ENCODE peak calls at places on chromosomes 3 and 15, in four cellular contexts. One of them, this sample, is unnamed.

GRCh38 chr3:150960708-150961684 is 11.5 kb downstream of the CLRN1 start:
- DNase-seq in H1: no peak
- DNase-seq in HepG2: no peak
- DNase-seq in K562: no peak
- DNase-seq in this sample: no peak

GRCh38 chr15:79089890-79090486 is 592 bp downstream of the RASGRF1 start:
- DNase-seq in K562: no peak
- DNase-seq in HepG2: no peak
- DNase-seq in H1: peak; percentile 69
- DNase-seq in this sample: no peak

GRCh38 chr3:51945031-51945840 is 3.1 kb downstream of the PARP3 start:
- DNase-seq in H1: no peak
- DNase-seq in K562: no peak
- DNase-seq in HepG2: no peak
- DNase-seq in this sample: no peak

GRCh38 chr3:149717391-149718056 is 34.8 kb downstream of the COMMD2 start:
- DNase-seq in HepG2: peak; percentile 51
- DNase-seq in H1: peak; percentile 57
- DNase-seq in K562: peak; percentile 30
- DNase-seq in this sample: peak; percentile 87

GRCh38 chr15:86384191-86384590 is 304.5 kb downstream of the AGBL1 start:
- DNase-seq in H1: no peak
- DNase-seq in K562: no peak
- DNase-seq in HepG2: no peak
- DNase-seq in this sample: no peak

GRCh38 chr15:94677202-94677790 is 445.9 kb downstream of the MCTP2 start:
- DNase-seq in HepG2: no peak
- DNase-seq in K562: no peak
- DNase-seq in H1: no peak
- DNase-seq in this sample: no peak

GRCh38 chr15:51677453-51677852 is 3.9 kb upstream of the SCG3 start:
- DNase-seq in H1: no peak
- DNase-seq in HepG2: no peak
- DNase-seq in K562: no peak
- DNase-seq in this sample: no peak

GRCh38 chr15:40291088-40291574 is 8.3 kb upstream of the ANKRD63 start:
- DNase-seq in HepG2: no peak
- DNase-seq in K562: peak; percentile 61
- DNase-seq in H1: peak; percentile 80
- DNase-seq in this sample: peak; percentile 36

GRCh38 chr15:28991236-28992171 is 105.7 kb downstream of the APBA2 start:
- DNase-seq in HepG2: no peak
- DNase-seq in H1: no peak
- DNase-seq in K562: no peak
- DNase-seq in this sample: no peak

GRCh38 chr3:33758874-33759273 is 39.6 kb upstream of the PDCD6IP start:
- DNase-seq in K562: no peak
- DNase-seq in HepG2: no peak
- DNase-seq in H1: no peak
- DNase-seq in this sample: no peak

GRCh38 chr3:34364345-34364744 is 565.9 kb downstream of the PDCD6IP start:
- DNase-seq in K562: no peak
- DNase-seq in H1: no peak
- DNase-seq in HepG2: no peak
- DNase-seq in this sample: peak; percentile 3

GRCh38 chr15:54504695-54505094 is 526.5 kb downstream of the UNC13C start:
- DNase-seq in K562: no peak
- DNase-seq in HepG2: no peak
- DNase-seq in H1: no peak
- DNase-seq in this sample: no peak

GRCh38 chr3:9135526-9135925 is 113.9 kb downstream of the SRGAP3 start:
- DNase-seq in HepG2: no peak
- DNase-seq in K562: no peak
- DNase-seq in H1: peak; percentile 50
- DNase-seq in this sample: no peak

GRCh38 chr15:71375934-71376333 is 260.7 kb downstream of the THSD4 start:
- DNase-seq in H1: no peak
- DNase-seq in K562: no peak
- DNase-seq in HepG2: no peak
- DNase-seq in this sample: no peak

GRCh38 chr15:99058421-99058870 is 46.4 kb upstream of the SYNM start:
- DNase-seq in K562: no peak
- DNase-seq in H1: peak; percentile 53
- DNase-seq in HepG2: no peak
- DNase-seq in this sample: no peak

GRCh38 chr3:188446791-188447190 is 292.8 kb downstream of the LPP start:
- DNase-seq in H1: no peak
- DNase-seq in K562: no peak
- DNase-seq in HepG2: no peak
- DNase-seq in this sample: no peak

GRCh38 chr3:23712656-23713559 is 92.8 kb upstream of the UBE2E1 start:
- DNase-seq in HepG2: no peak
- DNase-seq in K562: no peak
- DNase-seq in H1: peak; percentile 68
- DNase-seq in this sample: peak; percentile 85

GRCh38 chr3:63855333-63855940 is 8.2 kb downstream of the THOC7 start:
- DNase-seq in HepG2: no peak
- DNase-seq in K562: no peak
- DNase-seq in H1: no peak
- DNase-seq in this sample: no peak

GRCh38 chr3:130758624-130759023 is 12.0 kb upstream of the PIK3R4 start:
- DNase-seq in HepG2: no peak
- DNase-seq in H1: no peak
- DNase-seq in K562: no peak
- DNase-seq in this sample: no peak

GRCh38 chr3:40869939-40870338 is 329.4 kb upstream of the CTNNB1 start:
- DNase-seq in K562: no peak
- DNase-seq in HepG2: no peak
- DNase-seq in H1: peak; percentile 51
- DNase-seq in this sample: no peak

GRCh38 chr3:135966349-135966695 is 794 bp downstream of the PPP2R3A start:
- DNase-seq in HepG2: no peak
- DNase-seq in H1: no peak
- DNase-seq in K562: no peak
- DNase-seq in this sample: no peak

GRCh38 chr3:50124363-50125226 is 30.5 kb upstream of the SEMA3F start:
- DNase-seq in H1: peak; percentile 68
- DNase-seq in K562: no peak
- DNase-seq in HepG2: no peak
- DNase-seq in this sample: no peak

GRCh38 chr15:78878356-78878755 is 5.7 kb downstream of the MORF4L1 start:
- DNase-seq in K562: no peak
- DNase-seq in H1: no peak
- DNase-seq in HepG2: no peak
- DNase-seq in this sample: no peak

GRCh38 chr15:52663895-52664294 is 15.3 kb downstream of the ATOSA start:
- DNase-seq in K562: no peak
- DNase-seq in HepG2: no peak
- DNase-seq in H1: no peak
- DNase-seq in this sample: no peak

GRCh38 chr15:94701281-94701985 is 470.1 kb downstream of the MCTP2 start:
- DNase-seq in H1: no peak
- DNase-seq in HepG2: no peak
- DNase-seq in K562: no peak
- DNase-seq in this sample: peak; percentile 82

DNA sequence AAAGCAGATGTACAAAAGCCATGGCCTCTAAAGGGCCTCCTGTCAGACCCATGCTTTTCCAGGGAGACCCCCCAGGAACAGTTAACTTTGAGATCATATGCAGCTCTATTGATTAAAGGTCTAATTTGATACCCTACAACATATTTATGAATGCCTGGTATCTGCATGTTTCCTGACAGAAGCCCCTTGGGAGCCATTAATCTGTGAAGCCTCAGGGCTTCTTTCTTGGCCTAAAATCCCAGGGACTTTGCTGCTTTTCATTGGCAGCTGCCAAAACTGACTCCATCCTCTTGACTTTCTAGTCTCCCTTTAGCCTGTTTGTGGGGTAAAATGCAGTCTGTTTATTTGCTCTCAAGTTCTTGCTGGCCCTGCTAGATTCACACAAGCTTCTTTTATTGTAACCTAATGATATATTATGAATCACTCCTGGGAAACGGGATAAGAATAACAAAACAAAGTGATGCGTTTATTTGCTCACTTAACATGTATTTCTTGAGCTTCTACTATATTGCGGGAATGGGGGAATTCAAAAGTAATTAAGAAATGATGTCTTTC is 257.0 kb downstream of the LSAMP start:
- DNase-seq in HepG2: no peak
- DNase-seq in K562: no peak
- DNase-seq in H1: no peak
- DNase-seq in this sample: no peak
- TF ChIP-seq JUN in HepG2: no peak
- TF ChIP-seq JUN in K562: no peak
- TF ChIP-seq JUN in H1: no peak
- TF ChIP-seq JUN in this sample: no peak

GRCh38 chr3:37458162-37458895 is 283.9 kb upstream of the LRRFIP2 start:
- DNase-seq in H1: no peak
- DNase-seq in K562: no peak
- DNase-seq in HepG2: no peak
- DNase-seq in this sample: no peak

GRCh38 chr3:37453393-37454391 is 279.3 kb upstream of the LRRFIP2 start:
- DNase-seq in K562: no peak
- DNase-seq in H1: peak; percentile 58
- DNase-seq in HepG2: peak; percentile 10
- DNase-seq in this sample: no peak

GRCh38 chr3:37456791-37457190 is 282.4 kb upstream of the LRRFIP2 start:
- DNase-seq in H1: no peak
- DNase-seq in HepG2: no peak
- DNase-seq in K562: no peak
- DNase-seq in this sample: no peak

GRCh38 chr3:37457392-37458065 is 283.1 kb upstream of the LRRFIP2 start:
- DNase-seq in H1: no peak
- DNase-seq in K562: no peak
- DNase-seq in HepG2: no peak
- DNase-seq in this sample: peak; percentile 6

GRCh38 chr3:37456270-37456708 is 281.9 kb upstream of the LRRFIP2 start:
- DNase-seq in H1: no peak
- DNase-seq in HepG2: no peak
- DNase-seq in K562: no peak
- DNase-seq in this sample: no peak
- TF ChIP-seq CTCF in H1: no peak
- TF ChIP-seq CTCF in HepG2: no peak
- TF ChIP-seq CTCF in K562: no peak
- TF ChIP-seq CTCF in this sample: no peak

GRCh38 chr15:25862087-25862468 is 1.0 kb downstream of the ATP10A start:
- DNase-seq in H1: no peak
- DNase-seq in K562: no peak
- DNase-seq in HepG2: no peak
- DNase-seq in this sample: no peak

GRCh38 chr15:25862469-25863066 is 559 bp downstream of the ATP10A start:
- DNase-seq in K562: no peak
- DNase-seq in HepG2: no peak
- DNase-seq in H1: peak; percentile 68
- DNase-seq in this sample: no peak

GRCh38 chr15:25864966-25865365 is 1.8 kb upstream of the ATP10A start:
- DNase-seq in H1: no peak
- DNase-seq in K562: no peak
- DNase-seq in HepG2: no peak
- DNase-seq in this sample: no peak

GRCh38 chr15:25863968-25864580 is 947 bp upstream of the ATP10A start:
- DNase-seq in K562: no peak
- DNase-seq in H1: no peak
- DNase-seq in HepG2: no peak
- DNase-seq in this sample: no peak

DNA sequence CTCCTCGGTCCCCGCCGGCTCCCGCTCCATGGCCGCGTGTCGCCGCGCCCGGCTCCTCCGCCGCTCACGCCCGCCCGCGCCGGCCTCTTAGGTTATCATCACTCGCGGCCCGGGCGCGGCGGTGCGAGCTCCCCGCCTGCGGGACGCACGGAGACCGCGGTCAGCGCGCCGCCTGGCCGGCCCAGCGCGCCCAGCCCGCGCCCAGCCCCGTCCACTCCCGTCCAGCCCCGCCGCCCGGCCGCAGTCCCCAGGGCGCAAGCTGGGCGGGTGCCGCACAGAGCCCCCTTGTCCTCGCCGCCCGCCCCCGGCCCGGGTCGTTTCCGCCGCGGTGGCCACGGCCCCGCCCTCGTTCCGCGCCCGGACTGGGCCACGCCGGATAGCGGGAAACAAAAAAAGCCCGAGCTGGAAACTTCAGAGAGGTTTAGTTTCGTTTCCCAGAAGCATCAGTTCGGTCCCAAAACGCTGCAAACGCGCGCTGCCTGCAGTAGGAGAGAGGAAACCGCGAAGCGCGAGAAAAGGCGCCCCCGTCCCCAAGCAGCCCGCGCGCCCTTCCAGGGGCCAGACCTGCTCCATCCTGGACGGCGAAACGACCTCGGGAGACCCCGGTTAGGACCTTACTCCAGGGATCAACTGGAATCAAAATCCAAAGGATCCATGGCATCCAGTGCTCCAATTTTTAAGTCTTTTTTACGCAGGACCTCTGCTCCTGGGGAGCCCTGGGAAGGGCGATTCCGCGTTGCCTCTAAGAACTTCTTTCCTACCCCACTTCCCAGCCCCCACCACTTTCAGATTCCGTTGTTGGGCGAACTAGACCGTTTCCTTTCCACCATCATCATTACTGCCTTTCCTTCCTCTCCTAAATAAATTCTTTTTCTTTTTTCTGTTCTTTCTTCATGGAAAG is at the start of gene ATP10A:
- DNase-seq in HepG2: no peak
- DNase-seq in K562: no peak
- DNase-seq in H1: peak; percentile 73
- DNase-seq in this sample: no peak
- TF ChIP-seq EZH2 in HepG2: no peak
- TF ChIP-seq EZH2 in K562: no peak
- TF ChIP-seq EZH2 in H1: no peak
- TF ChIP-seq EZH2 in this sample: no peak

DNA sequence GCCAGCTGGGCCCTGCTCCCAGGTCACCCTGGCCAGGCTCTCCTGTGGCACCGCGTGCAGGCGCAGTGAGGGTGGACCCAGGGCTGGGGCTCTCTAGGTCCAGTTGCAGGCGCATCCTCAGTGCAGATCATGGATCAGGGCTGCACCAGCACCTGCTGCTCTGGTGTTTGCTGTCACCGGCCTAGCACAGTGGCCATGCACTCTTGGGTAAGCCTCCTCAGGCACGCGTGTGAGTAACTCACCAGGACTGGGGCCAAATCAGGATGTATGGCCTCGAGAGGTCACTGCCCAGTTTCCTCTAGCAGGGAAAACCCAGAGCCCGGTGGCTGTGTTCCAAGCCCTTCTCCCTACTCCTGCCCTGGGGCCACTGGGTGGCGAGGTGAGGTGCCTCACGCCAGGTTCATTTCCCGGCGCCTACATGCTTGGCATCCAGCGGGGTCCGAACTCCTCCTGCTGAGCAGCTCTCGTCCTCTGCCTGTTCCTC is 45.5 kb upstream of the SLC41A3 start:
- DNase-seq in H1: peak; percentile 39
- DNase-seq in K562: no peak
- DNase-seq in HepG2: no peak
- DNase-seq in this sample: peak; percentile 90
- TF ChIP-seq JUN in H1: no peak
- TF ChIP-seq JUN in K562: no peak
- TF ChIP-seq JUN in HepG2: no peak
- TF ChIP-seq JUN in this sample: no peak

This sample was measured in endothelial cell of umbilical vein.